ENCODE peak calls at places on chromosomes 6 and 20, in six cellular contexts. B is stimulated activated naive CD4-positive, alpha-beta T cell; Y is effector CD4-positive, alpha-beta T cell; G is activated T-helper 1 cell treated with anti-CD3 and anti-CD28 coated beads, Interleukin-12 subunit alpha, Interleukin-12 subunit beta, Interleukin-2, Interleukin-4 antibody, amounts not matched to agents 30 ng/mL and 10 ng/mL and 1 ng/mL, durations not matched to agents 14 hours and 24 hours and 36 hours; P is PC-9; T is glutamatergic neuron. M is an unnamed sample.

GRCh38 chr6:115612216-115612615 is 448.5 kb downstream of the FRK start:
- DNase-seq in G (no peak), B (no peak), Y (no peak), P (no peak), T (no peak), M (no peak)

GRCh38 chr20:10949930-10950783 is 276.4 kb upstream of the JAG1 start:
- DNase-seq in T (no peak), P (no peak), Y (no peak), G (no peak), B (no peak), M (no peak)

GRCh38 chr20:44395963-44396340 is 40.5 kb downstream of the HNF4A start:
- DNase-seq in P (no peak), G (no peak), Y (no peak), B (no peak), T (no peak), M (no peak)

GRCh38 chr20:764255-764654 is 4.0 kb downstream of the SLC52A3 start:
- DNase-seq in Y (no peak), B (no peak), P (no peak), T (no peak), G (no peak), M (no peak)

GRCh38 chr6:140105857-140106256 is 731.4 kb upstream of the CITED2 start:
- DNase-seq in B (no peak), P (no peak), Y (no peak), T (peak; percentile 17), G (no peak), M (no peak)

GRCh38 chr20:35954907-35955251 is 577 bp upstream of the SCAND1 start:
- DNase-seq in Y (peak; percentile 25), P (peak; percentile 46), G (no peak), B (peak; percentile 64), T (no peak), M (no peak)

GRCh38 chr6:16129623-16130243 is 847 bp downstream of the MYLIP start:
- DNase-seq in P (no peak), G (peak; percentile 28), B (peak; percentile 80), Y (peak; percentile 31), T (no peak), M (peak; percentile 47)

GRCh38 chr6:99553888-99554287 is 14.6 kb downstream of the CCNC start:
- DNase-seq in P (no peak), T (no peak), G (no peak), B (no peak), Y (no peak), M (no peak)